ENCODE peak calls at places on chromosomes 4 and X, in six cellular contexts. One of them, this sample, is unnamed.

GRCh38 chrX:32618154-32618553 is 593.2 kb downstream of the DMD start:
- DNase-seq in H1: no peak
- DNase-seq in HepG2: no peak
- DNase-seq in WTC11: no peak
- DNase-seq in K562: no peak
- DNase-seq in GM12878: no peak
- DNase-seq in this sample: no peak

GRCh38 chrX:4661771-4662170 is 948.3 kb upstream of the PRKX start:
- DNase-seq in K562: no peak
- DNase-seq in GM12878: no peak
- DNase-seq in H1: no peak
- DNase-seq in HepG2: no peak
- DNase-seq in WTC11: no peak
- DNase-seq in this sample: no peak

GRCh38 chr4:121164291-121164690 is at the start of gene TNIP3:
- DNase-seq in HepG2: no peak
- DNase-seq in H1: no peak
- DNase-seq in K562: no peak
- DNase-seq in WTC11: no peak
- DNase-seq in GM12878: no peak
- DNase-seq in this sample: no peak

GRCh38 chrX:11129546-11129945 is 18.4 kb downstream of the HCCS start:
- DNase-seq in K562: no peak
- DNase-seq in HepG2: no peak
- DNase-seq in WTC11: no peak
- DNase-seq in H1: no peak
- DNase-seq in GM12878: no peak
- DNase-seq in this sample: no peak

GRCh38 chr4:99290848-99291786 is at the start of gene ADH1A:
- DNase-seq in K562: no peak
- DNase-seq in HepG2: no peak
- DNase-seq in H1: no peak
- DNase-seq in WTC11: no peak
- DNase-seq in GM12878: no peak
- DNase-seq in this sample: no peak

GRCh38 chrX:103727115-103727514 is 16.4 kb downstream of the TMEM31 start:
- DNase-seq in HepG2: no peak
- DNase-seq in GM12878: no peak
- DNase-seq in WTC11: no peak
- DNase-seq in H1: no peak
- DNase-seq in K562: no peak
- DNase-seq in this sample: no peak

GRCh38 chrX:55135171-55135570 is 46.4 kb downstream of the PAGE2 start:
- DNase-seq in H1: peak; percentile 39
- DNase-seq in WTC11: peak; percentile 24
- DNase-seq in HepG2: peak; percentile 39
- DNase-seq in K562: peak; percentile 26
- DNase-seq in GM12878: no peak
- DNase-seq in this sample: peak; percentile 2

GRCh38 chrX:26783512-26784225 is 567.7 kb downstream of the MAGEB5 start:
- DNase-seq in HepG2: peak; percentile 65
- DNase-seq in WTC11: peak; percentile 16
- DNase-seq in K562: peak; percentile 2
- DNase-seq in H1: peak; percentile 44
- DNase-seq in GM12878: no peak
- DNase-seq in this sample: peak; percentile 29

GRCh38 chrX:105226499-105226898 is 6.0 kb upstream of the TEX13A start:
- DNase-seq in K562: no peak
- DNase-seq in GM12878: no peak
- DNase-seq in H1: no peak
- DNase-seq in WTC11: peak; percentile 15
- DNase-seq in HepG2: no peak
- DNase-seq in this sample: no peak

GRCh38 chr4:142815834-142816233 is 30.3 kb downstream of the INPP4B start:
- DNase-seq in WTC11: no peak
- DNase-seq in GM12878: no peak
- DNase-seq in HepG2: no peak
- DNase-seq in H1: no peak
- DNase-seq in K562: no peak
- DNase-seq in this sample: peak; percentile 13

GRCh38 chrX:132622130-132622529 is 133.3 kb upstream of the MBNL3 start:
- DNase-seq in HepG2: no peak
- DNase-seq in GM12878: no peak
- DNase-seq in K562: peak; percentile 20
- DNase-seq in H1: no peak
- DNase-seq in WTC11: no peak
- DNase-seq in this sample: peak; percentile 8

GRCh38 chr4:171674781-171675180 is 138.4 kb upstream of the GALNTL6 start:
- DNase-seq in GM12878: no peak
- DNase-seq in K562: no peak
- DNase-seq in HepG2: no peak
- DNase-seq in H1: no peak
- DNase-seq in WTC11: no peak
- DNase-seq in this sample: no peak

DNA sequence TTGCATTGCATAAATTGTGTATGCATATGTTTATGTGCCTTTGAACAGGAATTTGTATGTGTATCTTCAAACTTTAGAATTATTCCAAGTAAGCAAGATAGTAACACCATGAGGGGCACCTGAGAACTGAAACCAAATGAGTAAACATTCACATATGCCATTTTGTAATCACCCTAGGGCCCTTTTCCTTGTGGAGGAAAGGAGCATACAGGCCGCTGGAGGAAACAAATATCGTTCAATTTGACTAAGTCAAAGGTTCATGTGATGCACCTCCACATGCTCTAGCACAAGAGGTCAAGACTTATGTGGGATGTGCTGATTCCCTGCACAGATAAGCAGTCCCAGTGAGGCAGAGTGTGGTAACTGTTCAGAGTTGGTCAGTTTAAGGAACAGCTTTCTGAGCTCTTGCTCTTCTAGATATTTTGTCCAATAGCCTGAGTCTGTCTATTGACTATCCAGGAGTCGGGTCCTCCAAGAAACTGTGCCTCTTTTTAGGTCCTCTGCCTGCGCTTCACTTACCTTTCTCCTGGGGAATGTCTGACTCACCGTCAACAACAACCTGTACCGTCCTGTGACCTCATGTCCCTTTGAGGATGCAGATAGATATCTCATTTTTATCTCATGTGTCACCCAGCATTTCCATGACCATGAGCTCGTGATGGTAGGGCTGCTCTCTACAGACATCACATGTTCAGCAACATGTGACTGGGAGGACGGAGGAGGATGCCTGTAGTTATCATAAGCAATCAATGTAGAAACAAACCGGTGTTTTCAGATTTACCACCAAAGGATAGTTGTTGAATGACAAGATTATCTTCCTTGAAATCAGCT is 196.9 kb downstream of the NWD2 start:
- DNase-seq in WTC11: no peak
- DNase-seq in H1: no peak
- DNase-seq in GM12878: no peak
- DNase-seq in HepG2: peak; percentile 74
- DNase-seq in K562: no peak
- DNase-seq in this sample: peak; percentile 84
- TF ChIP-seq MAX in WTC11: no peak
- TF ChIP-seq MAX in H1: no peak
- TF ChIP-seq MAX in GM12878: no peak
- TF ChIP-seq MAX in HepG2: no peak
- TF ChIP-seq MAX in K562: no peak
- TF ChIP-seq MAX in this sample: peak; percentile 88

GRCh38 chr4:6427439-6428090 is 44.8 kb downstream of the PPP2R2C start:
- DNase-seq in H1: no peak
- DNase-seq in WTC11: no peak
- DNase-seq in HepG2: no peak
- DNase-seq in GM12878: no peak
- DNase-seq in K562: no peak
- DNase-seq in this sample: no peak
- TF ChIP-seq ATF3 in H1: no peak
- TF ChIP-seq ATF3 in WTC11: no peak
- TF ChIP-seq ATF3 in HepG2: no peak
- TF ChIP-seq ATF3 in GM12878: no peak
- TF ChIP-seq ATF3 in K562: no peak
- TF ChIP-seq ATF3 in this sample: no peak

GRCh38 chrX:53412441-53412840 is 10.0 kb downstream of the SMC1A start:
- DNase-seq in WTC11: no peak
- DNase-seq in H1: no peak
- DNase-seq in HepG2: no peak
- DNase-seq in GM12878: no peak
- DNase-seq in K562: no peak
- DNase-seq in this sample: no peak
- TF ChIP-seq MAX in WTC11: no peak
- TF ChIP-seq MAX in H1: no peak
- TF ChIP-seq MAX in HepG2: no peak
- TF ChIP-seq MAX in GM12878: no peak
- TF ChIP-seq MAX in K562: no peak
- TF ChIP-seq MAX in this sample: no peak

DNA sequence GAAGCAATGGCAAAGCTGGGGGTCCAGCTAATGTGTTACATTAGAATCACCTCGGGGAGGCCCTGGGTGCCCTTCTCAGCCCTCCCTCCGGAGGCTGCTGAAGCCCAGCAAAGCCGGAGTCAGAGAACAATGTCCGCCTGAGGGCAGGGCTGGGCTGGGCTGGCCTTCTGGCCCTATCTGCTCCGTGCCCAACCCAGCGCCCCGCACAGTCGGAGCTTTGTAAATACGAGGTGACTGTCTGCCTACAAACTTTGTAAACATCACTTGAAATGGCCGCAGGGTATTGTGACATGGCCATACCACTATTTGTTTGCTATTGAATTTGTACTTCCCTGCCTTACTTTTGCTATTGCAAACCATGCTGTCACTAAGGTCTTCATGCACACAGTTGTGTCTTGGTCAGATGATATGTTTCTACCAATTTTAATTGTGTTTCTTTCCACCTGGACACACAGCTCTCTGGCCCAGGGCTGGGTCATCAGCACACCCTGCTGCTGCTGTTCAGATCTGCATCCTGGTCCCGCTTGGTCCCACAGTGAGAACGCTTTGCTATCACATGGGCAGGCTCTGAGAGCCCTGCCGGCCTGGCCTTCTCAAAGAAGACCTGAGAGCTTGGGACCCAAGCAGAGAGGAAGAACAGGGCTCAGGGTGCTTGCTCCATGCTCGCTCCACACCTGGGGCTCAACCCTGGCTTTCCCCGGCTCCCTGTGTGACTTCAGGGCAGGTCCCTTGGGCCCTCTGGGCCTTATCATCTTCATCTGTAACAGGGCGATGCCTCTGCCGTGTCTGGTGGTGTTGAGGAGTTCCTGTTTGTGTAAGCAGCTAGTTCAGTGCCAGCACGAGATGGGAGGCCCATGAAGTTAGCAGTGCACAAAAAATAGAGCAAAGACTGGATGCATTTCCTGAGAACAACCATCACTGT is 2.2 kb downstream of the S100P start:
- DNase-seq in GM12878: no peak
- DNase-seq in WTC11: no peak
- DNase-seq in H1: no peak
- DNase-seq in K562: no peak
- DNase-seq in HepG2: peak; percentile 96
- DNase-seq in this sample: no peak
- TF ChIP-seq ATF3 in GM12878: no peak
- TF ChIP-seq ATF3 in WTC11: no peak
- TF ChIP-seq ATF3 in H1: no peak
- TF ChIP-seq ATF3 in K562: no peak
- TF ChIP-seq ATF3 in HepG2: peak; percentile 48
- TF ChIP-seq ATF3 in this sample: no peak

DNA sequence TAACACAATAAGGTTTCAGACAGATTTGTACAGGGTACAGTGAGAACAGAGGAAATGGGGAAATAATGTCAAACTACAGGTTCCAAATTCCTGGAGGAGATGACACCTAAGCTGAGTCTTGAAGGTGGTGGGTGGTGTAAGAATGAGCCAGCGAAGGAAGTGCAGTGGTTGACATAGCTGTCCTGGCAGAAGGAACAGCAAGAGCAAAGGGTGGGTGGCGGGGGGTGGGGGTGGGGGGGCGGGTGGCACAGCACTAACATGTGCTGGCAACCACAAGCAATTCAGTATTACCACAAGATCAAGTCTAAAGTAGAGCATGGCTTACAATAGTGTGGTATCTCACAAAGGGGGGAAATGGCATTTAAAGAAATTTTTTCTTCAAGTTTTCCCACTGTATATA is 13.1 kb upstream of the G3BP2 start:
- DNase-seq in K562: no peak
- DNase-seq in WTC11: no peak
- DNase-seq in HepG2: no peak
- DNase-seq in H1: no peak
- DNase-seq in GM12878: no peak
- DNase-seq in this sample: no peak
- TF ChIP-seq MAX in K562: no peak
- TF ChIP-seq MAX in WTC11: no peak
- TF ChIP-seq MAX in HepG2: no peak
- TF ChIP-seq MAX in H1: no peak
- TF ChIP-seq MAX in GM12878: no peak
- TF ChIP-seq MAX in this sample: no peak

GRCh38 chrX:150729956-150730355 is 36.8 kb downstream of the MTMR1 start:
- DNase-seq in WTC11: no peak
- DNase-seq in GM12878: no peak
- DNase-seq in K562: no peak
- DNase-seq in HepG2: no peak
- DNase-seq in H1: no peak
- DNase-seq in this sample: no peak

GRCh38 chrX:150736478-150736877 is 43.3 kb downstream of the MTMR1 start:
- DNase-seq in HepG2: no peak
- DNase-seq in H1: no peak
- DNase-seq in GM12878: no peak
- DNase-seq in K562: no peak
- DNase-seq in WTC11: no peak
- DNase-seq in this sample: no peak

GRCh38 chrX:150730719-150731118 is 37.5 kb downstream of the MTMR1 start:
- DNase-seq in HepG2: no peak
- DNase-seq in GM12878: no peak
- DNase-seq in H1: no peak
- DNase-seq in K562: no peak
- DNase-seq in WTC11: no peak
- DNase-seq in this sample: no peak

DNA sequence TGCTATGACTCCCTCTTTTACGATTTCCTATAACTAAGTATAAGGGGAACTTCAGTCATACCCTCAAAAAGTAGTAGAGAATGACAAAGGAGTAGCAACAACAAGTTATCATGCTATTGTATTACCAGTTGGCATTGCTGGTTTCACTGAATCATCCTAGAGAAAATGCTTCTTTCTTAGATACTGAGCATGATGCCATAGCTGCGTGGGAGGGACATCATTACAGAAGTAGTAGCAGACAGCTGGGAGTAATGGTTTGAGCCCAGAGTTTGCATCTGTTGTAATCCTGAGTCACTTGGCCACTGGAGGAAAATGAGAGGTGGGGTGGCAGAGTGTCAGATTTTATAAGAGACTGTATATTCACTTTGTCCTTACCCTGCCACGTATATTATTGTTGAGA is 38.6 kb downstream of the MTMR1 start:
- DNase-seq in H1: no peak
- DNase-seq in GM12878: no peak
- DNase-seq in HepG2: no peak
- DNase-seq in WTC11: no peak
- DNase-seq in K562: no peak
- DNase-seq in this sample: no peak
- TF ChIP-seq ATF3 in H1: no peak
- TF ChIP-seq ATF3 in GM12878: no peak
- TF ChIP-seq ATF3 in HepG2: no peak
- TF ChIP-seq ATF3 in WTC11: no peak
- TF ChIP-seq ATF3 in K562: no peak
- TF ChIP-seq ATF3 in this sample: no peak